ENCODE peak calls at places on chromosome 15, in five cellular contexts. V is H9, G is HT1080, O is NCI-H1105, W is RWPE2. L is an unnamed sample.

GRCh38 chr15:64622410-64623260 is 152.8 kb downstream of the RBPMS2 start:
- DNase-seq in V (no peak), O (no peak), W (no peak), G (no peak), L (no peak)

GRCh38 chr15:28106294-28107110 is 7.4 kb upstream of the OCA2 start:
- DNase-seq in O (no peak), V (peak; percentile 34), G (no peak), W (peak; percentile 69), L (peak; percentile 69)

GRCh38 chr15:26615188-26615926 is 157.5 kb downstream of the GABRB3 start:
- DNase-seq in O (no peak), W (no peak), V (no peak), G (no peak), L (no peak)

GRCh38 chr15:96330064-96330449 is 443 bp upstream of the NR2F2 start:
- DNase-seq in W (peak; percentile 92), V (peak; percentile 71), O (no peak), G (peak; percentile 72), L (peak; percentile 81)

GRCh38 chr15:35444557-35445204 is 101.3 kb downstream of the DPH6 start:
- DNase-seq in W (no peak), G (peak; percentile 42), O (no peak), V (no peak), L (no peak)

GRCh38 chr15:100140527-100141303 is 201.1 kb downstream of the ADAMTS17 start:
- DNase-seq in G (no peak), O (no peak), W (no peak), V (no peak), L (no peak)

GRCh38 chr15:69812881-69813280 is 284.8 kb downstream of the TLE3 start:
- DNase-seq in G (no peak), O (no peak), W (no peak), V (peak; percentile 82), L (no peak)

GRCh38 chr15:80159811-80160569 is 7.2 kb downstream of the FAH start:
- DNase-seq in O (no peak), G (peak; percentile 99), W (peak; percentile 51), V (no peak), L (no peak)

GRCh38 chr15:57165992-57166391 is 210.3 kb upstream of the CGNL1 start:
- DNase-seq in G (peak; percentile 74), W (no peak), V (no peak), O (no peak), L (no peak)

GRCh38 chr15:92538115-92538514 is 117.5 kb downstream of the FAM174B start:
- DNase-seq in O (no peak), G (no peak), V (no peak), W (no peak), L (no peak)

GRCh38 chr15:87944687-87945086 is 311.9 kb downstream of the NTRK3 start:
- DNase-seq in O (no peak), V (no peak), W (no peak), G (no peak), L (no peak)

GRCh38 chr15:78024883-78025282 is 52.6 kb downstream of the TBC1D2B start:
- DNase-seq in V (no peak), O (no peak), G (no peak), W (no peak), L (no peak)

GRCh38 chr15:72889545-72889944 is 106.0 kb upstream of the ADPGK start:
- DNase-seq in G (no peak), W (no peak), V (no peak), O (no peak), L (no peak)

GRCh38 chr15:31300981-31301686 is 25.5 kb upstream of the KLF13 start:
- DNase-seq in G (no peak), V (no peak), W (no peak), O (no peak), L (no peak)

GRCh38 chr15:76904461-76905012 is 603 bp downstream of the SCAPER start:
- DNase-seq in O (peak; percentile 7), W (no peak), V (peak; percentile 60), G (peak; percentile 38), L (no peak)

GRCh38 chr15:92672102-92672501 is 16.5 kb upstream of the FAM174B start:
- DNase-seq in V (no peak), O (no peak), W (no peak), G (no peak), L (no peak)

GRCh38 chr15:77531191-77532000 is 101.3 kb downstream of the LINGO1 start:
- DNase-seq in V (no peak), G (no peak), O (no peak), W (peak; percentile 61), L (peak; percentile 47)

GRCh38 chr15:74780983-74781672 is 752 bp upstream of the CSK start:
- DNase-seq in G (no peak), V (no peak), O (no peak), W (peak; percentile 69), L (no peak)

GRCh38 chr15:95174880-95175279 is 943.5 kb downstream of the MCTP2 start:
- DNase-seq in O (no peak), W (no peak), V (no peak), G (no peak), L (no peak)

GRCh38 chr15:79994651-79995050 is 23.7 kb upstream of the BCL2A1 start:
- DNase-seq in G (peak; percentile 44), W (no peak), O (no peak), V (no peak), L (no peak)

GRCh38 chr15:66369773-66370651 is 13.5 kb upstream of the TIPIN start:
- DNase-seq in V (no peak), G (peak; percentile 43), W (no peak), O (no peak), L (no peak)

GRCh38 chr15:63187589-63188226 is 1.7 kb upstream of the RAB8B start:
- DNase-seq in V (no peak), G (no peak), O (no peak), W (no peak), L (no peak)

GRCh38 chr15:35674873-35675781 is 129.2 kb upstream of the DPH6 start:
- DNase-seq in W (no peak), G (no peak), V (no peak), O (no peak), L (no peak)

GRCh38 chr15:90884719-90885431 is 571 bp downstream of the FES start:
- DNase-seq in G (no peak), O (no peak), V (no peak), W (no peak), L (no peak)

GRCh38 chr15:90891346-90891949 is 7.1 kb downstream of the FES start:
- DNase-seq in W (no peak), O (no peak), G (no peak), V (no peak), L (no peak)

GRCh38 chr15:66919421-66919820 is 146.0 kb upstream of the SMAD3 start:
- DNase-seq in W (no peak), O (no peak), G (peak; percentile 36), V (no peak), L (no peak)

GRCh38 chr15:82272154-82272553 is 9.5 kb downstream of the SAXO2 start:
- DNase-seq in O (no peak), V (no peak), G (no peak), W (no peak), L (no peak)

L was measured in cardiac septum.